ENCODE peak calls at places on chromosomes 5 and 9, in five cellular contexts. B is nephron progenitor cell, R is AG09309, Z is lower leg skin, I is neural crest cell. J is an unnamed sample.

GRCh38 chr9:17578911-17579793 is at the start of gene SH3GL2:
- DNase-seq in B (peak), R (no peak), Z (no peak), I (peak), J (peak)

GRCh38 chr9:98995059-98995665 is 51.5 kb downstream of the COL15A1 start:
- DNase-seq in B (no peak), R (no peak), Z (peak), I (no peak), J (no peak)

GRCh38 chr5:83430130-83431010 is 41.2 kb upstream of the VCAN start:
- DNase-seq in B (peak), R (peak), Z (no peak), I (peak), J (peak)

GRCh38 chr5:59598547-59598874 is 295.0 kb downstream of the PDE4D start:
- DNase-seq in B (no peak), R (no peak), Z (no peak), I (no peak), J (no peak)

GRCh38 chr5:58530942-58531490 is 39.8 kb downstream of the GAPT start:
- DNase-seq in B (no peak), R (no peak), Z (no peak), I (no peak), J (no peak)

GRCh38 chr9:106868565-106868964 is 5.6 kb downstream of the ZNF462 start:
- DNase-seq in B (no peak), R (no peak), Z (no peak), I (no peak), J (no peak)

GRCh38 chr5:138336952-138337684 is 948 bp upstream of the FAM53C start:
- DNase-seq in B (peak), R (no peak), Z (peak), I (no peak), J (peak)

GRCh38 chr9:77751341-77752091 is 103.4 kb upstream of the GNA14 start:
- DNase-seq in B (peak), R (peak), Z (no peak), I (peak), J (no peak)

GRCh38 chr9:137731947-137732813 is 113.4 kb downstream of the EHMT1 start:
- DNase-seq in B (no peak), R (no peak), Z (no peak), I (no peak), J (no peak)

DNA sequence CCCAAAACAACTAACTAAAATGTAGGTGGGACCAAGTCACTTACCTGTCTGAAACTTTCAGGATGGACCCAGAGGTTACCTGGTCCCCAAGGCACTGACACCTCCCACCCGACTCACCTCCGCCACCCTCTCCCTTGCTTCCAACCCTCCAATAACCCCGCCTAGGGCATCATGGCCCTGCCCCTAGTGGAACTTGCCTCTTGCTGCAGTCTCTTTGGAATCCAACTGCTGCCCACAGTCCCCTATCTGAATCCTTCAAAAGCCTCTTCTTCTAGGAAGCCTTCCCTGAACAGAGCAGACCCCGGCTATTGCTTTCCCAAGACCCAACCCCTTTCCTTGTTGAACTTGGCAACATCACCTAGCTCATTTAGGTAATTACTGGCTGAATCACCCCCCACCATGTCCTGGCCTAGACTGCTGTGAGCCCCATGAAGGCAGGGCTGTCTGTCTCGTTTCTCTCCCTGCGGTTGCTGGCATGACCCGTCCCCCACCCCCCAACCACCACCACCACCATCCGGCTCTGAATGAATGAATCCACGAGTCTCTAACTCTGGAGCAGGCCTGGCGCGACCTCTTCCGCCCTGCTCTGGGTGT is 9.4 kb downstream of the CRB2 start:
- DNase-seq in B (no peak), R (no peak), Z (no peak), I (no peak), J (no peak)
- TF ChIP-seq CTCF in B (no peak), R (no peak), Z (no peak), I (peak), J (peak)

DNA sequence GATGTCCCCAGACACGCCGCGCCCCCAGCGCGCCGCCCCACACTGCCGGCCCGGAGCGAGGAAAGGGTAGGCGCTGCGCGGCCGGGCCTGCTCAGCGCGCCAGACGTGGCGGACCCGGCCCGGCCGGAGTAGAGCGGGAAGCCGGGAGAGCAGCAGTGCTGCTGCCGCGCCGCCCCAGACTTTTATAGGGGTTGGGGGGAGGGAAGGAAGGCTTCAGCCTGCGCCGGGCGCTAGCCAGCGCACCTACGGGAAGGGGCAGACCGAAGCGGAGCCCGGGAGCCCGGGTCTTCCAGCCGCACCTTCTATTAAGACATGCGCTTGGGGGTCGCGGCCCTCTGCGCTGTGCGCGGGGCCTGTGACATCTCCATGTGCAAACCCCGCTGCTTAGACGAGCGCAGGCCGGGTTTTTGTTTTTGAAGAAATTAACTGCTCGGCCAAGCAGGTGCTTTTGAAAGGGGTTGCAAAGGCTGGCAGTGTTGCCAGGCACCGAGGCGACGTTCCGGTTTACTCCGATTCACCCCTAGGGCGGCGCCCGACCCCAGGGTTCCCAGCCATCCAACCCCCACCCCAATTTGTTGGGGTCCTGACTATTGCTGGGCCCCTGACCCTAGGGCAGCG is 361 bp upstream of the PAX5 start:
- DNase-seq in B (peak), R (no peak), Z (peak), I (no peak), J (no peak)
- TF ChIP-seq CTCF in B (no peak), R (no peak), Z (no peak), I (peak), J (peak)

DNA sequence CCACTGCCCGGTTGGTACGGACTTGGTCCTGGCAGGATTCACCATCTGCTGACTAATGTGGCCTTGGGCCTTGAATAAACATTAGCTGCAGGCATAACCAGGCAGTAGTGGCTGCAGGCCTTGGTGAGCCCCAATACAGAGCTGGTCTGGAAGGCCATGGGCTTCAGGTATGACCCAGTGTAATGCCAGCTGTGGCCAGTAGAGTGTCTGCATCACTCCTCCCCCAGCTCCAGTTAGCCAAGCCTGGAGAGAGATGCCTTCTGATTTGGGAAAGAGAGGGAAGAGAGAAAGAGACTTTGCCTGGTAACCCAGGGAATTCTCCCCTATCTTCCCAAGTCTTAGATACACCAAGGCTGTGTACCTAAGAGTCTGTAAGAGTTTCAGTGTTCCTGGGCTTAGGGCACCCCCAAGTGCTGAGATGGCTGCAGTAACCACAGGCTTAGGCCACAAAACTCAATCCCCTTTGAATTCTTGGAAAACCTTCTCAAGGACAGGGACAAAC is 5.6 kb upstream of the C5 start:
- DNase-seq in B (peak), R (no peak), Z (peak), I (no peak), J (no peak)
- TF ChIP-seq CTCF in B (peak), R (peak), Z (no peak), I (peak), J (peak)

DNA sequence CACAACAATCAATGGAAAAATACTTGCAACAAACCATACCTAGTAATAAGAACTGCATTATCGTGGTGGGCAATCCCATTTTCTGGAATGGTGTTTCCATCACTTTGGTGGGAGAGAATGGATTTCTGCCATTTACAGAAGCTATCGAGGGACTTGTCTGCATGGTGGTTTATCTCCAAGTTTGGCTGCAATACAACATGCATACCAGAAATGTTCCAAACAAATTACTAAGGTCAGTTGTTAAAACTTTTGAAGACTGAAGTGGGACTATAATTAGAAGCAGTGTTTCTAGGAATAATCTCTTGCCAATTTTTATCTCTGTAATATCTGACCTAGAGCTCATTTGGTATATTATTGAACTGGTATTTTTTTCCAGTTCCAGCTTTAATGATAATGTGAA is 30.3 kb downstream of the ADAMTS6 start:
- DNase-seq in B (no peak), R (no peak), Z (no peak), I (no peak), J (no peak)
- TF ChIP-seq CTCF in B (no peak), R (no peak), Z (no peak), I (no peak), J (no peak)

DNA sequence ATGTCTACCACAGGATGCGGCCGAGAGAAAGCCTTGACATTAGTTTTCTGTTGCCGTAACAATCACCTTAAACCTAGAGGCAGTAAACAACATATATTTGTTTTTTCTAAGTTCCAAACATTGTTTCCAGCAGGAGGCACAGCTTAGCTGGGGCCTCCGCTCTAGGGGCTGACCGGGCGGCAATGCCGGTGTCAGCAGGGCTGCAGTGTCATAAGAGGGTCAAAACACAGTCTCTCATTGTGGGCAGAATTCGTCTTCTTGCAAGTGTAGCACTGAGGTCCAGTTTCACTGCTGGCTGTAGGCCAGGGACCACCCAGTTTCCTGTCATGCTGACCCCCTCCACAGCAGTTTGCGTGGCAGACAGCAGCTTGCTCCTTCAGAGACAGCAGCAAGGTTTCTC is 186.3 kb downstream of the PJA2 start:
- DNase-seq in B (peak), R (no peak), Z (no peak), I (peak), J (no peak)
- TF ChIP-seq CTCF in B (no peak), R (no peak), Z (no peak), I (peak), J (peak)

DNA sequence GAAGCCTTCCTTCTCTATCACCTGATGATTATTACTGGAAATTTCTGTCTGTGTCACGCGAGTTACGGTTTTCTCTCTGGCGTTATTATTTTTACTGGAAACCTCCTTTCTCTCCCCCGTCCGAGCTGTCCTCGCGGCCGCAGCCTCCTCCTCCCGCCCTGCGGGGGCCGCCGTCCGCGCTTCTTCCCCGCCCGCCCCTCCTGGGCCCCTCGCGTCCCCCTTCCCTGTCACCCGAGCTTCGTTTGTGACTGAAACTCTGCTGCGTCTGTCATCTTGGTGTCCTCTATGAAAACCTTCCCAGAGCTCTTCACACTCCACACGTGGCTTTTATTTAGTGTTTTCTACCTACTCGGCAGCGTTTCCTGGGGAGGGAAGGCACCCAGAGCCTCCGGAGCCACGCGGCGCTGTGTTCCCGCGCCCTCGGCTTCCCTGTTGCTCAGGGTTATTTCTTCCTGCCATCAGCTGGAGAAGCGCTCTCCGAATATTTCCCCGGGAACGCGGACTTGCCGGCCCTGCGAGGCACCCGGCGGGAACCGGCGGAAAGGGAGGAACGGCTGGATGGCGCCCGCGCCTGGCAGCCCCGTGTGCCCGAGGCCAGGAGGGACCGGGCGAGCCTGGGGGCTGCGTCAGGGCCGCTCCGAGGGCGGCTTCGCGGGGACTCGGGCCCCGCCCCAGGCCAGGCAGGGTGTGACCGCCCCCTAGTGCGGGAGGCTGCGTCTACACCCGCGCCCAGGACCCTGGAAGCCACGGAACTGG is 33.9 kb downstream of the TRIP13 start:
- DNase-seq in B (peak), R (no peak), Z (no peak), I (peak), J (peak)
- TF ChIP-seq CTCF in B (peak), R (peak), Z (no peak), I (peak), J (peak)

DNA sequence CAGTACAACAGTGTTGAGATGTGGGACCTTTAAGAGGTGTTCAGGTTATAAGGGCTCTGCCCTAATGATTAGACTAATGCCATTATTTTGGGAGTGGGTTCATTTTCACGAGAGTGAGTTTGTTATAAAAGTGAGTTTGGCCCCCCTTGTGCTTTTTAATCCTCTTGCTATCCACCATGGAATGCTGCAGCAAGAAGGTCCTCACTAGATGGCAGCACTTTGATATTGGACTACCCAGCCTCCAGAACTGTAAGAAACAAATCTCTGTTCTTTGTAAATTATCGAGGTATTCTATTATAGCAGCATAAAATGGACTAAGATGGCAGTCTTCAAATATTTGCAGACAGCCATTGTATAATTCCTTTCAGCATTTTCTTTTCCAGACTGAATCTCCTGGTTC is 212.4 kb downstream of the LRRC70 start:
- DNase-seq in B (no peak), R (no peak), Z (no peak), I (no peak), J (no peak)
- TF ChIP-seq CTCF in B (peak), R (peak), Z (no peak), I (peak), J (peak)

DNA sequence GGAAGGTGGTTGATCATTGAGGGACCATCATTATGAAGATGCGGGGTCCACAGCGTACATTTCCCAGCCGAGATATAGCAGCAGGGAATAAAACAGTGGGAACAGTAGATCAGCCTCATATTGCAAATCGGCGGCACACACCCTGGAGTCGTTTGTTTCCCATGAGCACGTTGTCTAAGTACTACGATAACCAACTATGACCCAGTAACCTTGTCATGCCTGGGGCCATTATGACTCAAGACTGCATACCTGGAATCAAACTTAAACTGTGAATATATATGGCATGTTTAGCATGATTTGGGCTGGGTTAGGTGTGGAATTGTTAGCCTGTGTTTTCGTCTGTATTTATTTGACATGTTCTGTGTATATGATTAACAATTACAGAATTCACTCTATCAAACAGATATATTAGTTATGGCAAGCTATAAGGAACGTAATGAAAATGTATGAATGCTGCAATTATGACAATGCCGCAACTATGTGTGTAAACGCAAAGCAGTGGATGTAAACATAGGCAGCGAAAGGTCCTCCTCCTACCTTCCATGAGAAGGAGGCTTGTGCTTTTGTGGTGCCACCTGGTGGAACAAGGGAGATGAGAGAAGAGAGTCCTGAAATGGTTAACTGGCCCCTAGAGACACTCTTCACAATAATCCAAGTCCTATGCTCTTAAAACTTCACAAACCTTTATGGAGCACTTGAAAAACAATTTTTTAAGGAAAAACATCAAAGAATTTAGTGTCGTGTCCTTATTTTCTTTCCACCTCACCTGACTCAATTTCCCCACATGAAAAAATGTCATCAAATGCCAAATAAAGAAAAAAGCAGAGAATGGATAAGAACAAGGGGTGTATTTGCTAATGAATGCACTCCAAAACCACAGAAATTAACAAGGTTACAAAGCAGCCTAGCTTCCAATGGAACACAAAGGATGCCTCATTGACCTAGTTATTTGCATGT is 47.1 kb downstream of the SEMA5A start:
- DNase-seq in B (no peak), R (no peak), Z (peak), I (no peak), J (no peak)
- TF ChIP-seq CTCF in B (peak), R (peak), Z (no peak), I (peak), J (peak)

GRCh38 chr5:39106332-39106731 is 32.1 kb upstream of the RICTOR start:
- DNase-seq in B (no peak), R (no peak), Z (no peak), I (no peak), J (no peak)
- TF ChIP-seq CTCF in B (peak), R (peak), Z (no peak), I (peak), J (peak)

DNA sequence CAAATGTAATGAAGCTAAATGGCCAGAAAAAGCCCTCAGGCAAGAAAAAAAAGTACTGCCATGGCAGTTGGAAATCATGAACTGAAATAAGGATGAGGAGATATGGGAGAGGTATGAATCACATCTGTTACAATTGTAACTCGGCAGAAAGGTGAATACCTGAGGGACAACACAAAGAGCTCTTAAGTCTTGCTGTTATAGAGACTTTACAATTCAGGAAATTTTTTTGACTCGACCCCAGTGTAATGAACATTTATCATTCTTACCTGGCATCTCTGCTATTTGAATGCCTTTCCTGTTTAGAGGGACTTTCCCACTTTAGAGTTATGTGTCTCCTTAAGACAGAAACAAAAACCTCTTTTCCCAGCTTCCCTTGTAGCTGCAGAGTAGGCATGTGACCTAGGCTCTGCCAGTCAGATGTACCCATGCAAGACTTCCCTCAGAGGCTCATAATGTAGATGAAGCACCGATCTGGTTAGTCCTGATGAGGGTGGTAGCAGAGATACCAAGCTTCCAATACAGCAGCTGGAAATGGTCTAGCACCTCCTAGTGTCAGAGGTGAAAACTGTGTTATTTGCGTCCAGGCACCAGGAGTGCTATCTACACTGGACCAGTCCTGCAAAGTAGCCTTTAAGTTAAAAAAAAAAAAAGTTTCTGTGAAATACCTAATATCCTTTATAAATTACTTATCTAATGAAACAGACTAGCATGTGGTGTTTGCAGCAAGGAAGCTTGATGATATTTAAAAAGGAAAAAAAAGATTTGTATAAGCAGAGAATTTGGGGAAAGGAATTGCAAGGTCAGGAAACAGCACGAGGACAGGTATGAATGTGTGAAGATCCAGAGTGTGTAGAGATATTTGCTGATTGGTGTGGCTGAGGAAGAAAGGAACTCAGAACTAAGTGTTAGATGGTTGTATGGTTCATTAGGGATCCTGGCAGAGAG is 146.9 kb upstream of the SLC1A3 start:
- DNase-seq in B (no peak), R (no peak), Z (no peak), I (no peak), J (no peak)
- TF ChIP-seq CTCF in B (peak), R (peak), Z (no peak), I (peak), J (peak)